ENCODE peak calls at places on chromosomes 3 and 15, in five cellular contexts. One of them, this sample, is unnamed.

GRCh38 chr3:128969993-128970740 is 23.7 kb downstream of the CFAP92 start:
- DNase-seq in SJCRH30: peak; percentile 73
- DNase-seq in BJ: no peak
- DNase-seq in AG10803: peak; percentile 36
- DNase-seq in H7: peak; percentile 75
- DNase-seq in this sample: no peak

GRCh38 chr3:42024578-42025387 is 62.9 kb upstream of the ULK4 start:
- DNase-seq in H7: peak; percentile 23
- DNase-seq in AG10803: no peak
- DNase-seq in BJ: no peak
- DNase-seq in SJCRH30: peak; percentile 15
- DNase-seq in this sample: no peak

GRCh38 chr15:35092846-35093245 is 7.8 kb upstream of the NANOGP8 start:
- DNase-seq in AG10803: no peak
- DNase-seq in BJ: no peak
- DNase-seq in SJCRH30: no peak
- DNase-seq in H7: no peak
- DNase-seq in this sample: no peak

GRCh38 chr15:43789409-43789808 is 2.7 kb upstream of the SERF2 start:
- DNase-seq in AG10803: no peak
- DNase-seq in H7: no peak
- DNase-seq in BJ: no peak
- DNase-seq in SJCRH30: no peak
- DNase-seq in this sample: no peak

GRCh38 chr3:196227629-196228493 is 11.5 kb downstream of the SLC51A start:
- DNase-seq in BJ: no peak
- DNase-seq in SJCRH30: no peak
- DNase-seq in H7: peak; percentile 67
- DNase-seq in AG10803: peak; percentile 67
- DNase-seq in this sample: no peak

GRCh38 chr3:152922554-152922953 is 87.6 kb downstream of the P2RY1 start:
- DNase-seq in SJCRH30: no peak
- DNase-seq in BJ: no peak
- DNase-seq in H7: no peak
- DNase-seq in AG10803: no peak
- DNase-seq in this sample: no peak

GRCh38 chr3:63955036-63955650 is 43.0 kb upstream of the SCAANT1 start:
- DNase-seq in AG10803: no peak
- DNase-seq in BJ: no peak
- DNase-seq in H7: no peak
- DNase-seq in SJCRH30: no peak
- DNase-seq in this sample: no peak

GRCh38 chr3:183460059-183461052 is 31.9 kb upstream of the MCF2L2 start:
- DNase-seq in BJ: no peak
- DNase-seq in AG10803: no peak
- DNase-seq in SJCRH30: no peak
- DNase-seq in H7: no peak
- DNase-seq in this sample: no peak

GRCh38 chr3:147572970-147573340 is 163.8 kb downstream of the ZIC1 start:
- DNase-seq in AG10803: no peak
- DNase-seq in BJ: no peak
- DNase-seq in SJCRH30: no peak
- DNase-seq in H7: no peak
- DNase-seq in this sample: no peak

GRCh38 chr3:72444642-72445223 is 403.5 kb downstream of the SHQ1 start:
- DNase-seq in SJCRH30: no peak
- DNase-seq in BJ: no peak
- DNase-seq in AG10803: no peak
- DNase-seq in H7: no peak
- DNase-seq in this sample: no peak
- H3K4me3 ChIP-seq in SJCRH30: peak overlapping the region; percentile 82
- H3K4me3 ChIP-seq in BJ: no peak overlapping the region
- H3K4me3 ChIP-seq in AG10803: no peak overlapping the region
- H3K4me3 ChIP-seq in H7: no peak overlapping the region
- H3K4me3 ChIP-seq in this sample: no peak overlapping the region

DNA sequence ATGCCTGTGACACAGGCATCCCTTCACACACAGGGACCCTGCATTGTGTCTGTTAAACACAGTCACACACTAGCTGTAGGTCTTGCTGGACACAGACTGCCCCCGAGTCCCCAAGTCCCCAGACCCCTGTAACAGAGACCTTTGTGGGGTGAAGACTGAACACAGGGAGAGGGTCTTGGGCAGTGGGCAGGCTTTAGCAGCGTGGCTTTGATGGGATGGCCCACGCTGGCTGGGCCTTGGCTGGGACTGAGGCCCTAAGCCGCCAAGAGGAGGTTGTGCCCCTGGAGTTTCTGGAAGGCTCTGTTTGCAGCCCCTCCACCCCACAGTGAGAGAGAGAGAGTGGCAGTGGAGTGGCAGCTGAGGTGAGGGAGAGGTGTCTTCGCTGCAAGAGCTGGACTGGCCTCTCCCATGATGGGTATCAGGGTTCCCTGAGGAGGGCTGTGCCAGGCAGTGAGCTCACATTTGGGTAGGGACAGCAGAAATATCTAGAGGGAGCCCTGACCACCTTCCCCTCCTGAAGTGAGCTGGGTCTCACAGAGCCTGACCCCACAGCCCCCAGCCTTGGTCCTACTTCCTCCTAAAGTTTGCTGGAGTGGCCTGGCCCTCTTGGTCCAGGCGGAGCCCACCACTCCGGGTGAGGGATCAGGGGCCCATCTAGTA is 635 bp upstream of the VILL start:
- DNase-seq in H7: no peak
- DNase-seq in AG10803: no peak
- DNase-seq in BJ: no peak
- DNase-seq in SJCRH30: no peak
- DNase-seq in this sample: no peak
- H3K4me3 ChIP-seq in H7: no peak overlapping the region
- H3K4me3 ChIP-seq in AG10803: no peak overlapping the region
- H3K4me3 ChIP-seq in BJ: no peak overlapping the region
- H3K4me3 ChIP-seq in SJCRH30: no peak overlapping the region
- H3K4me3 ChIP-seq in this sample: no peak overlapping the region

DNA sequence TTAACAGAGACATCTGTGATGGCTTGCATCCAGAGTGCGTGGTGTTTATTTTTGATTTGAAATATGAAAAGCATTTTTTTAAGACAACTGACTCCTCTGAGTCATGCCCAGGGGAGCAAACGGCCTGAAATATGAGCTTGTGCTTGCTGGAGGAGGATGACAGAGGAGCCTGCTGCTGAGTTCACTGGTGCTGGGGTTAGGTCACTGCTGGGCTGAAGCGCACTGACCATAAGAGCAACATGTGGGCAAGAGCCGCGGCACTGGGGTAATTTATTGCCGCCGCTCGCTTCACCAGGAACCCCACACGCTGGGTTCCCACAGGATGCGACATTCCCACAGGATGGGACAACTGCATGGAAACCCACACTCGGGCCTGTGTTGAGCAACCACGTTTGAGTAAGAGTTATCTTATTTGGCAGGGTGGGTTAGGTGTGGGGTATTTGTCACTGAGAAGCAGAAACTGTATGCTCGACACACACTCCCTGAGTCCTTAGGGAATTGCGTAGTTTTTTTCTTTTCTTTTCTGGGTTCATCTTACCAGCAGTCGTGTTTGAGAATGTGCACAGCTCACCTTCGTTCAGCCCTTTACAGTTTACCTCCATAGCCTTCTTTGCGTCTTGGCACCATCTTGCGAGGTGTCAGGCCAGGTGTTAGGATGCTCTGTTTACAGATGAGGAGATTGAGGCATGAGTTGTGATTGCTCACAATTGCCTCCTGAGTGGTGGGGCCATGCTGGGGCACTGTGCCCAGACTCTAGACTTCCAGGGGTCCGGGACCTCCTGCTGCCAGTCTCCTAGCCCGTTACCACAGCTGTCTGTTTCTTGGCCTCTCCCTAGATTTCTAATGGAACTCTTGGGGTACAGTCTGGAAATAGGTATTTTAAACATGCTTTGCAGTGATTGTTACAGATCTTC is 60.4 kb downstream of the SMAD3 start:
- DNase-seq in H7: no peak
- DNase-seq in AG10803: peak; percentile 100
- DNase-seq in SJCRH30: peak; percentile 82
- DNase-seq in BJ: peak; percentile 96
- DNase-seq in this sample: peak; percentile 99
- H3K4me3 ChIP-seq in H7: no peak overlapping the region
- H3K4me3 ChIP-seq in AG10803: no peak overlapping the region
- H3K4me3 ChIP-seq in SJCRH30: peak overlapping the region; percentile 20
- H3K4me3 ChIP-seq in BJ: peak overlapping the region; percentile 5
- H3K4me3 ChIP-seq in this sample: no peak overlapping the region

GRCh38 chr15:73753250-73754130 is at the start of gene INSYN1:
- DNase-seq in AG10803: peak; percentile 48
- DNase-seq in BJ: no peak
- DNase-seq in SJCRH30: no peak
- DNase-seq in H7: peak; percentile 87
- DNase-seq in this sample: no peak
- H3K4me3 ChIP-seq in AG10803: peak within 1 kb of the TSS; percentile 58
- H3K4me3 ChIP-seq in BJ: peak within 1 kb of the TSS; percentile 40
- H3K4me3 ChIP-seq in SJCRH30: peak within 1 kb of the TSS; percentile 19
- H3K4me3 ChIP-seq in H7: peak within 1 kb of the TSS; percentile 71
- H3K4me3 ChIP-seq in this sample: peak within 1 kb of the TSS; percentile 39

DNA sequence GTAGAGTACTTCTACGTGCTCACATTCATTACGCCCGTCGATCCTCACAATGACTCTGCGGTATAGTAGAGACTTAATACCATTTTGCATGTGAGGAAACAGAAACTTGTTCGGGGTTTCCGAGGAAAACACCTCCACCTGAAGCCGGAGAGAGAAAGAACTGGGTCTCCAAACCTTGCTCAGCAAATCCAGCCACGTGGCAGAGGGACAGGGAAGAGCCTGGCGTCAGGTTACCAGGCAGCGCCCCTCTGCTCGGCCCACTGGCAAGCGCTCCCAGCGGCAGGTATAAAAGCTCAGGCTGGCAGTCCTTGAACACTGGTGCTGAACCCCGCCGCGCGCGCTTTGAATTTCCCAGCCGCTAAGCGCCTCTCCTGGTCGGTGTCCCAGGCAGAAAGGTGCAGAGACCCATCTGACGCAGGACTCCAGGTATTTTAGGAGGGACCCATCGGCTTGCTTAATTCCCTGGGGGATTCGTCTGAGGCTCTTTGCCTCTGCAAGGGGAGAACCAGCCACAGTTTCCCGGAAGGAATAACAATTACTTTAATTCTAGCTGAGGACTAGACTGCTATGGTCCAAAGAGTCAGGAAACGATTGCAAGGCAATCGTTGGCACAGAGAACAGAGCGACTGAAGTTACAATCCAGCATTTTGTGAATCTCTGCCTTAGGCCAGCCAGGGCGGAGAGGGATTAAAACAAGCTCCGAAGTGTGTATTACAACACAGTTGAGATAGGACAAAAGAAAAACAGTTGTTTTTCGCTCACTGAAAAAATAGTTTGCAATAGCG is at the start of gene C2CD4A:
- DNase-seq in AG10803: peak; percentile 22
- DNase-seq in BJ: no peak
- DNase-seq in SJCRH30: peak; percentile 13
- DNase-seq in H7: peak; percentile 81
- DNase-seq in this sample: no peak
- H3K4me3 ChIP-seq in AG10803: peak within 1 kb of the TSS; percentile 29
- H3K4me3 ChIP-seq in BJ: peak within 1 kb of the TSS; percentile 28
- H3K4me3 ChIP-seq in SJCRH30: no peak within 1 kb of the TSS
- H3K4me3 ChIP-seq in H7: peak within 1 kb of the TSS; percentile 33
- H3K4me3 ChIP-seq in this sample: peak within 1 kb of the TSS; percentile 24

GRCh38 chr3:166425021-166425420 is 587.8 kb upstream of the BCHE start:
- DNase-seq in AG10803: no peak
- DNase-seq in SJCRH30: no peak
- DNase-seq in H7: no peak
- DNase-seq in BJ: no peak
- DNase-seq in this sample: no peak

GRCh38 chr3:166420071-166420470 is 582.8 kb upstream of the BCHE start:
- DNase-seq in AG10803: no peak
- DNase-seq in H7: no peak
- DNase-seq in SJCRH30: no peak
- DNase-seq in BJ: no peak
- DNase-seq in this sample: no peak

GRCh38 chr3:166425900-166426611 is 588.8 kb upstream of the BCHE start:
- DNase-seq in AG10803: no peak
- DNase-seq in BJ: no peak
- DNase-seq in SJCRH30: peak; percentile 18
- DNase-seq in H7: peak; percentile 45
- DNase-seq in this sample: no peak
- H3K4me3 ChIP-seq in AG10803: no peak overlapping the region
- H3K4me3 ChIP-seq in BJ: no peak overlapping the region
- H3K4me3 ChIP-seq in SJCRH30: no peak overlapping the region
- H3K4me3 ChIP-seq in H7: no peak overlapping the region
- H3K4me3 ChIP-seq in this sample: no peak overlapping the region

GRCh38 chr15:81296218-81296617 is 27.7 kb downstream of the STARD5 start:
- DNase-seq in SJCRH30: no peak
- DNase-seq in AG10803: no peak
- DNase-seq in BJ: no peak
- DNase-seq in H7: no peak
- DNase-seq in this sample: no peak
- H3K4me3 ChIP-seq in SJCRH30: no peak overlapping the region
- H3K4me3 ChIP-seq in AG10803: no peak overlapping the region
- H3K4me3 ChIP-seq in BJ: no peak overlapping the region
- H3K4me3 ChIP-seq in H7: no peak overlapping the region
- H3K4me3 ChIP-seq in this sample: no peak overlapping the region

GRCh38 chr15:47720555-47720954 is 3.2 kb downstream of the SEMA6D start:
- DNase-seq in H7: no peak
- DNase-seq in SJCRH30: no peak
- DNase-seq in BJ: no peak
- DNase-seq in AG10803: peak; percentile 18
- DNase-seq in this sample: no peak
- H3K4me3 ChIP-seq in H7: no peak overlapping the region
- H3K4me3 ChIP-seq in SJCRH30: no peak overlapping the region
- H3K4me3 ChIP-seq in BJ: no peak overlapping the region
- H3K4me3 ChIP-seq in AG10803: no peak overlapping the region
- H3K4me3 ChIP-seq in this sample: no peak overlapping the region

DNA sequence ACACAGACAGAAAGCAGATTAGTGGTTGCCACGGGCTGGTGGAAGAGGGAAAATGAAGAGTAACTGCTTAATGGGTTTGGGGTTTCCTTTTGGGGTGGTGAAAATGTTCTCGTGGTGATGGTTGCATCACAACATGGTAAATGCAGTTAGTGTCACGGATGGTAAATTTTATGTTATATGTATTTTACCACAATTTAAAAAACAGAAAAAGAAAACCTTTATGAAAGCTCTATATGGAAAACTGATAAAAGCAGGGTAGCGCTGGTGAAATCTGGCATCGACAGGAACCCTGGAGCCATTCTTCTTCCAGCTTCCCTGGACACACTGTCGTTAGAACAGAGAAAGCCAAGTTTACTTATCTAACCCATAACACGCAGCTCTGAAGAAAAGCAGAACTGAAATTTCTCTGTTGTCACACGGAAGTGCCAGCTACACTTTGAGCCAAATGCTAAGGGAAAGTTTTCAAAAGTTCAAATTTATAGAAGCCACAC is 287.7 kb upstream of the NR2F2 start:
- DNase-seq in AG10803: no peak
- DNase-seq in SJCRH30: no peak
- DNase-seq in H7: no peak
- DNase-seq in BJ: no peak
- DNase-seq in this sample: no peak
- H3K4me3 ChIP-seq in AG10803: no peak overlapping the region
- H3K4me3 ChIP-seq in SJCRH30: no peak overlapping the region
- H3K4me3 ChIP-seq in H7: no peak overlapping the region
- H3K4me3 ChIP-seq in BJ: no peak overlapping the region
- H3K4me3 ChIP-seq in this sample: no peak overlapping the region

GRCh38 chr15:96343529-96344072 is 13.1 kb downstream of the NR2F2 start:
- DNase-seq in H7: peak; percentile 76
- DNase-seq in AG10803: no peak
- DNase-seq in BJ: no peak
- DNase-seq in SJCRH30: no peak
- DNase-seq in this sample: no peak
- H3K4me3 ChIP-seq in H7: no peak overlapping the region
- H3K4me3 ChIP-seq in AG10803: no peak overlapping the region
- H3K4me3 ChIP-seq in BJ: no peak overlapping the region
- H3K4me3 ChIP-seq in SJCRH30: no peak overlapping the region
- H3K4me3 ChIP-seq in this sample: peak overlapping the region; percentile 93